ENCODE peak calls at places on chromosomes 11 and 22, in six cellular contexts. A is dorsolateral prefrontal cortex, W is pancreas, T is NB4, Q is stomach, Y is GM06990. S is an unnamed sample.
A peak's percentile ranks its signal among the peaks of the same experiment; 100 is the strongest.

GRCh38 chr11:115500547-115501503 is 3.4 kb downstream of the CADM1 start:
- DNase-seq in T (no peak), A (peak; percentile 53), Q (no peak), W (no peak), Y (no peak), S (no peak)

GRCh38 chr11:121656333-121657090 is 203.7 kb upstream of the SORL1-AS1 start:
- DNase-seq in W (no peak), A (no peak), Q (no peak), Y (no peak), T (no peak), S (no peak)

GRCh38 chr11:96309001-96309642 is 33.9 kb downstream of the MAML2 start:
- DNase-seq in W (no peak), Y (no peak), T (no peak), Q (no peak), A (no peak), S (no peak)

GRCh38 chr11:96091476-96091875 is 167.6 kb upstream of the MTMR2 start:
- DNase-seq in T (peak; percentile 72), W (no peak), Y (no peak), A (no peak), Q (no peak), S (peak; percentile 52)

GRCh38 chr11:83566948-83567347 is 280.8 kb upstream of the CCDC90B start:
- DNase-seq in Q (no peak), T (peak; percentile 16), W (no peak), Y (no peak), A (no peak), S (no peak)

GRCh38 chr11:65606876-65607613 is 7.0 kb downstream of the MAP3K11 start:
- DNase-seq in W (peak; percentile 62), A (peak; percentile 96), Y (no peak), Q (peak; percentile 95), T (peak; percentile 39), S (no peak)

GRCh38 chr11:23556163-23556750 is 696.0 kb upstream of the CCDC179 start:
- DNase-seq in Q (no peak), W (no peak), A (no peak), T (no peak), Y (no peak), S (no peak)

GRCh38 chr11:47924184-47924671 is 56.1 kb upstream of the PTPRJ start:
- DNase-seq in T (no peak), Q (peak; percentile 31), A (no peak), Y (no peak), W (peak; percentile 92), S (no peak)

GRCh38 chr11:2825886-2826678 is 59.5 kb downstream of the CDKN1C start:
- DNase-seq in W (peak; percentile 58), A (peak; percentile 16), T (peak; percentile 92), Q (no peak), Y (no peak), S (no peak)

GRCh38 chr11:122642971-122643370 is 12.6 kb upstream of the UBASH3B start:
- DNase-seq in Q (no peak), A (no peak), Y (no peak), W (no peak), T (no peak), S (no peak)

GRCh38 chr22:24699861-24700260 is 74.7 kb downstream of the PIWIL3 start:
- DNase-seq in A (no peak), Y (no peak), Q (no peak), W (no peak), T (no peak), S (no peak)

GRCh38 chr11:58618215-58618614 is 4.2 kb upstream of the CNTF start:
- DNase-seq in W (no peak), A (peak; percentile 46), Y (no peak), Q (no peak), T (no peak), S (no peak)
- TF ChIP-seq CTCF in W (no peak), A (no peak), Y (peak; percentile 36), Q (no peak), T (peak; percentile 8), S (peak; percentile 17)

GRCh38 chr11:108333403-108333899 is 110.6 kb downstream of the ATM start:
- DNase-seq in T (no peak), Q (no peak), A (no peak), W (no peak), Y (no peak), S (no peak)
- H3K4me3 ChIP-seq in T (no peak overlapping the region), Q (no peak overlapping the region), A (no peak overlapping the region), W (no peak overlapping the region), Y (no peak overlapping the region), S (no peak overlapping the region)

GRCh38 chr11:74492974-74493815 is at the start of gene LIPT2:
- DNase-seq in Y (peak; percentile 100), A (peak; percentile 93), T (peak; percentile 100), W (peak; percentile 98), Q (peak; percentile 98), S (peak; percentile 99)

GRCh38 chr11:74492084-74492483 is 1.4 kb downstream of the LIPT2 start:
- DNase-seq in A (no peak), T (peak; percentile 21), Q (no peak), W (no peak), Y (no peak), S (no peak)

GRCh38 chr11:74490945-74491344 is 2.6 kb downstream of the LIPT2 start:
- DNase-seq in T (peak; percentile 88), Y (no peak), A (no peak), Q (no peak), W (no peak), S (no peak)

GRCh38 chr11:74485868-74486267 is 7.7 kb downstream of the LIPT2 start:
- DNase-seq in A (no peak), Y (no peak), W (no peak), T (no peak), Q (no peak), S (no peak)

DNA sequence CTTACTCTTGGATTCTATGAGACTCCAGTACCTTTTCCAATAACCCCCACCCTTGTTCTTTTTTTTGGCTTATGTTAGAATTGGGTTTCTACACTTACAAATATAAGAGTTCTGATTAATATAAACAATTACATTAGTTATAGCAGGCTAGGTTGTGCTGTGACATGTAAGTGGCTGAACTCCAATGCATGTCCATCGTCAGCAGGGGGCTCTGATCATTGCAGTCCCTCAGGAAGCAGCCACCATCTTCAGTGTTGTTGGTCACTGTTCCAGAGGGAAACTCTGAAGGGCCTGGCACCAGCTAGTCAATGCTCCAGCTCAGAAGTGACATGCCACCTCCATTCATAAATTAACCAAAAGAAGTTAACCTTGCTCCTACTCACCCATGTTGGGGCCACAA is 5.6 kb downstream of the LIPT2 start:
- DNase-seq in A (no peak), W (no peak), T (peak; percentile 51), Q (no peak), Y (no peak), S (peak; percentile 47)
- TF ChIP-seq CTCF in A (no peak), W (no peak), T (peak; percentile 38), Q (peak; percentile 18), Y (peak; percentile 40), S (peak; percentile 23)

DNA sequence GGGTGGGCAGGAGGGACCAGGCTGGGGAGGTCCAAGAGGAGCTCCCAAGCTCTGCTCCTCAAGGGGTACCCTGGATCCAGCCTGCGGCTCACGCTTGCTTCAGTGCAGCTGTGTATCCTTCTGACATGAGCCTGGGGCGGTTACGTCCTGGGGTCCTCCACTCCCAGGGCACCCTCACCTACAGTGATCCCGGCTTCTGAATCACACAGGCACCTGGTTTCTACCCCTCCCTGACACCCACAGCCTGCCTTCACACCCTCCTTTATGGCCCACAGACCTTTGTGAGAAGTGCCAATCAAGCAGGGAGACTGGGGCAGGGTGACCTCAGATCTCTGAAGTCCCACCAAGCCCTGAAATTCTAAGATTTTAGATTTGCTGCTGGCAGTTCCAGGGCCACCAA is 1.5 kb downstream of the MPST start:
- DNase-seq in T (no peak), W (no peak), A (no peak), Q (no peak), Y (no peak), S (no peak)
- H3K4me3 ChIP-seq in T (peak overlapping the region; percentile 1), W (peak overlapping the region; percentile 96), A (no peak overlapping the region), Q (peak overlapping the region; percentile 97), Y (no peak overlapping the region), S (no peak overlapping the region)

GRCh38 chr11:35235498-35235897 is 96.5 kb downstream of the CD44 start:
- DNase-seq in A (no peak), Y (no peak), Q (no peak), T (no peak), W (no peak), S (no peak)
- TF ChIP-seq CTCF in A (no peak), Y (no peak), Q (no peak), T (no peak), W (no peak), S (no peak)